ENCODE peak calls at places on chromosome 11, in five cellular contexts. V is GM23338; K is neuronal stem cell; W is gastrocnemius medialis; N is CD8-positive, alpha-beta memory T cell. Z is an unnamed sample. For H3K36me3 and H3K27me3, the result is how much of the 10 kb centered on the place peaks cover.

GRCh38 chr11:45266693-45267451 is 19.3 kb downstream of the SYT13 start:
- DNase-seq in V (peak), K (no peak), W (no peak), N (no peak), Z (peak)

GRCh38 chr11:114921697-114922096 is 243.4 kb downstream of the NXPE2 start:
- DNase-seq in V (no peak), K (no peak), W (no peak), N (no peak), Z (no peak)

GRCh38 chr11:26231252-26231661 is 100.7 kb upstream of the ANO3 start:
- DNase-seq in V (no peak), K (no peak), W (no peak), N (no peak), Z (no peak)

GRCh38 chr11:72984448-72985077 is 157.6 kb downstream of the FCHSD2 start:
- DNase-seq in V (no peak), K (no peak), W (no peak), N (no peak), Z (no peak)

GRCh38 chr11:3231851-3232744 is at the start of gene MRGPRE:
- DNase-seq in V (peak), K (no peak), W (no peak), N (no peak), Z (no peak)

GRCh38 chr11:75050516-75050915 is 46.2 kb downstream of the OR2AT4 start:
- DNase-seq in V (no peak), K (no peak), W (no peak), N (no peak), Z (no peak)

GRCh38 chr11:73194034-73194507 is 24.0 kb upstream of the P2RY2 start:
- DNase-seq in V (no peak), K (no peak), W (peak), N (no peak), Z (no peak)

GRCh38 chr11:111795333-111795985 is 29.3 kb upstream of the PPP2R1B start:
- DNase-seq in V (no peak), K (no peak), W (no peak), N (no peak), Z (no peak)

GRCh38 chr11:73480677-73481076 is 104.5 kb downstream of the RELT start:
- DNase-seq in V (no peak), K (no peak), W (no peak), N (no peak), Z (no peak)

GRCh38 chr11:134357545-134357839 is 25.7 kb downstream of the GLB1L2 start:
- DNase-seq in V (no peak), K (no peak), W (no peak), N (no peak), Z (no peak)

GRCh38 chr11:75655619-75656018 is 13.2 kb downstream of the MAP6 start:
- DNase-seq in V (no peak), K (no peak), W (no peak), N (no peak), Z (no peak)

GRCh38 chr11:108115495-108116140 is 5.7 kb upstream of the ACAT1 start:
- DNase-seq in V (peak), K (peak), W (peak), N (no peak), Z (no peak)

GRCh38 chr11:6799402-6799801 is at the start of gene OR6A2:
- DNase-seq in V (no peak), K (no peak), W (no peak), N (no peak), Z (no peak)

GRCh38 chr11:110531056-110531756 is 101.5 kb downstream of the FDX1 start:
- DNase-seq in V (no peak), K (no peak), W (no peak), N (no peak), Z (no peak)

GRCh38 chr11:9774591-9775392 is 110.9 kb downstream of the SWAP70 start:
- DNase-seq in V (no peak), K (no peak), W (no peak), N (no peak), Z (no peak)

GRCh38 chr11:118749429-118749828 is 41.5 kb downstream of the DDX6 start:
- DNase-seq in V (no peak), K (no peak), W (no peak), N (no peak), Z (no peak)

GRCh38 chr11:111173221-111173620 is 72.3 kb upstream of the POU2AF2 start:
- DNase-seq in V (no peak), K (no peak), W (no peak), N (no peak), Z (no peak)

GRCh38 chr11:33790088-33790487 is 15.8 kb upstream of the FBXO3 start:
- DNase-seq in V (no peak), K (no peak), W (no peak), N (no peak), Z (no peak)

GRCh38 chr11:103673773-103674172 is 362.7 kb upstream of the DDI1 start:
- DNase-seq in V (no peak), K (no peak), W (no peak), N (no peak), Z (no peak)

GRCh38 chr11:56163804-56164203 is 3.7 kb upstream of the OR8K5 start:
- DNase-seq in V (no peak), K (no peak), W (no peak), N (no peak), Z (no peak)

GRCh38 chr11:120547871-120548681 is 36.5 kb downstream of the GRIK4 start:
- DNase-seq in V (peak), K (no peak), W (peak), N (no peak), Z (no peak)

GRCh38 chr11:73392108-73393010 is 16.2 kb downstream of the RELT start:
- DNase-seq in V (no peak), K (no peak), W (no peak), N (no peak), Z (no peak)

GRCh38 chr11:94876222-94876621 is 97.1 kb downstream of the CWC15 start:
- DNase-seq in V (no peak), K (no peak), W (no peak), N (no peak), Z (no peak)

GRCh38 chr11:43687120-43687791 is 6.7 kb downstream of the HSD17B12 start:
- DNase-seq in V (peak), K (no peak), W (peak), N (no peak), Z (no peak)

GRCh38 chr11:69142894-69143293 is 12.8 kb upstream of the SMIM38 start:
- DNase-seq in V (no peak), K (no peak), W (no peak), N (no peak), Z (no peak)

GRCh38 chr11:57191308-57191707 is 9.6 kb downstream of the LRRC55 start:
- DNase-seq in V (peak), K (no peak), W (no peak), N (no peak), Z (no peak)

GRCh38 chr11:69144719-69145365 is 10.9 kb upstream of the SMIM38 start:
- DNase-seq in V (no peak), K (no peak), W (no peak), N (no peak), Z (no peak)

GRCh38 chr11:67267188-67268035 is 1.1 kb downstream of the GRK2 start:
- DNase-seq in V (no peak), K (no peak), W (no peak), N (no peak), Z (no peak)

GRCh38 chr11:110432713-110433392 is 3.1 kb downstream of the FDX1 start:
- DNase-seq in V (no peak), K (no peak), W (no peak), N (no peak), Z (no peak)

GRCh38 chr11:59175104-59175503 is 3.2 kb downstream of the DTX4 start:
- DNase-seq in V (no peak), K (no peak), W (no peak), N (no peak), Z (no peak)

GRCh38 chr11:26649884-26650283 is 72.0 kb downstream of the SLC5A12 start:
- DNase-seq in V (peak), K (peak), W (peak), N (no peak), Z (peak)

GRCh38 chr11:20249313-20249873 is 89.1 kb upstream of the DBX1 start:
- DNase-seq in V (no peak), K (no peak), W (no peak), N (no peak), Z (no peak)

GRCh38 chr11:129275825-129276224 is 83.7 kb upstream of the ARHGAP32 start:
- DNase-seq in V (no peak), K (no peak), W (no peak), N (no peak), Z (no peak)

GRCh38 chr11:13663631-13664071 is 4.8 kb upstream of the FAR1 start:
- DNase-seq in V (no peak), K (no peak), W (no peak), N (no peak), Z (no peak)

GRCh38 chr11:12386309-12386708 is 8.9 kb downstream of the PARVA start:
- DNase-seq in V (no peak), K (no peak), W (no peak), N (no peak), Z (no peak)

DNA sequence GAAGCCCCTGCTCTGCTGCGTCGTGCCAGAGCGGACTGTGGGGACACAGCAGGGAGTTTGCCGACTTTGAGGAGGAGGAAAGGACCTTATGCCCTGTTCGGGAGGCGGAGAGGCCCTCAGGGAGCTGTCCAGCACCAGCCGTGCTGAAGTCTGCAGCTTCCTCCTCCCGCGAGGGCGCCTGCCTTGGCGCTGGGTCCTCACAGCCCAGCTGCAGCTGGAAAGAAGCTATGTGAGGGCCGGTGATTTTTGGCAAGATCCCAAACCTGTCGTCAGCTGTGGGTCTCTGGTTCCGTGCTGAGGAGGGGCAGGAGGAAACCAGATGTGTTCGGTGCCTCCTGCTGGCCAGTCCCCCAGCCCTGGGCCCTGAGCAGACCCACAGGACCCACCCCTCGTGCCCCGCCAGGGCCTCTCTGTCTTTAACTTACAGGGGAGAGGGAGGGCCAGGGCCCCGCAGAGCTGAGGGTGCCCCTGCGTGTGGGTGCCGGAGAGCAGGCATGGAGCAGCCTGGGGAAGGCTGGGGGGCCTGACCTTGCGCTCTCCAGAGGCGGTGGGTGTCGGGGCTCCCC is 12.0 kb downstream of the BRSK2 start:
- DNase-seq in V (peak), K (peak), W (no peak), N (peak), Z (no peak)
- H3K36me3 ChIP-seq in V (under half), K (under half), W (under half), N (under half), Z (under half)

GRCh38 chr11:64629796-64630562 is 39.0 kb downstream of the SLC22A12 start:
- DNase-seq in V (peak), K (no peak), W (no peak), N (no peak), Z (no peak)
- H3K27me3 ChIP-seq in V (under half), K (under half), W (under half), N (under half), Z (under half)

GRCh38 chr11:46347637-46348311 is 511 bp downstream of the DGKZ start:
- DNase-seq in V (no peak), K (no peak), W (peak), N (peak), Z (no peak)
- H3K27ac ChIP-seq in V (no peak), K (no peak), W (peak), N (peak), Z (no peak)

GRCh38 chr11:122126024-122126678 is 10.1 kb upstream of the BLID start:
- DNase-seq in V (no peak), K (no peak), W (no peak), N (no peak), Z (no peak)

GRCh38 chr11:122131126-122131525 is 15.1 kb upstream of the BLID start:
- DNase-seq in V (no peak), K (no peak), W (no peak), N (no peak), Z (no peak)

GRCh38 chr11:122127020-122127419 is 11.0 kb upstream of the BLID start:
- DNase-seq in V (no peak), K (no peak), W (no peak), N (no peak), Z (no peak)

GRCh38 chr11:122123258-122123929 is 7.4 kb upstream of the BLID start:
- DNase-seq in V (no peak), K (no peak), W (no peak), N (no peak), Z (no peak)

DNA sequence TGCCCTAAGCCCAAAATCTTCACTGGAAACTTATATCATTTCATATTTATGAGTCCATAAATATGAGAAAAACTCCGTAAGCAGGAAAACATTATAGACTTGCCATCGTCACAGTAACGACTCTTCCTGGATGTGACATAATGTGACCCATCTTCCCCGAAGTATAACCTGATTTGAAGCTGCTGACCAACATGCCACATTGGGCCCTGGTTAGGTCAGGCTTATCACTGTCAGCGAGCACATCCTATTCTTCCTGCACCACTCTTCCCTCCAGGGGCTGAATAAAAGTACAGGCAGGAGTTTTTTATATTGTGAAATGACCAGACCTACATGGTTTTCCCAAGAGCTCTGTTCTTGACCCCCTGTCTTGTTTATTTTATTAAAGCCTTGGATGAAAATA is 12.1 kb upstream of the BLID start:
- DNase-seq in V (no peak), K (no peak), W (no peak), N (no peak), Z (no peak)
- H3K36me3 ChIP-seq in V (under half), K (under half), W (under half), N (under half), Z (under half)

GRCh38 chr11:126999366-126999765 is 1.2 kb downstream of the KIRREL3 start:
- DNase-seq in V (no peak), K (no peak), W (no peak), N (no peak), Z (no peak)
- H3K27me3 ChIP-seq in V (half or more), K (under half), W (under half), N (under half), Z (under half)

GRCh38 chr11:93501856-93502255 is 41.3 kb downstream of the SMCO4 start:
- DNase-seq in V (no peak), K (no peak), W (no peak), N (no peak), Z (no peak)

GRCh38 chr11:93510196-93510898 is 32.8 kb downstream of the SMCO4 start:
- DNase-seq in V (no peak), K (no peak), W (no peak), N (no peak), Z (no peak)

GRCh38 chr11:93504110-93505095 is 38.8 kb downstream of the SMCO4 start:
- DNase-seq in V (no peak), K (no peak), W (no peak), N (no peak), Z (no peak)

GRCh38 chr11:93507517-93507916 is 35.7 kb downstream of the SMCO4 start:
- DNase-seq in V (no peak), K (no peak), W (no peak), N (no peak), Z (no peak)

GRCh38 chr11:93505703-93506102 is 37.5 kb downstream of the SMCO4 start:
- DNase-seq in V (no peak), K (no peak), W (no peak), N (no peak), Z (no peak)
- H3K27ac ChIP-seq in V (no peak), K (no peak), W (no peak), N (no peak), Z (no peak)

GRCh38 chr11:1908579-1908978 is 10.9 kb upstream of the TNNT3 start:
- DNase-seq in V (peak), K (no peak), W (no peak), N (no peak), Z (no peak)

GRCh38 chr11:1909524-1909923 is 10.0 kb upstream of the TNNT3 start:
- DNase-seq in V (no peak), K (no peak), W (no peak), N (no peak), Z (no peak)

GRCh38 chr11:1907955-1908354 is 11.5 kb upstream of the TNNT3 start:
- DNase-seq in V (no peak), K (no peak), W (no peak), N (no peak), Z (no peak)

GRCh38 chr11:1906623-1907423 is 12.7 kb upstream of the TNNT3 start:
- DNase-seq in V (peak), K (no peak), W (no peak), N (no peak), Z (no peak)

GRCh38 chr11:1906146-1906545 is 13.4 kb upstream of the TNNT3 start:
- DNase-seq in V (no peak), K (no peak), W (no peak), N (no peak), Z (no peak)
- H3K36me3 ChIP-seq in V (under half), K (under half), W (under half), N (under half), Z (under half)

GRCh38 chr11:285894-286220 is 3.1 kb upstream of the PGGHG start:
- DNase-seq in V (no peak), K (no peak), W (no peak), N (no peak), Z (no peak)

GRCh38 chr11:283405-284080 is 5.3 kb downstream of the NLRP6 start:
- DNase-seq in V (no peak), K (no peak), W (no peak), N (no peak), Z (no peak)

GRCh38 chr11:284081-285020 is 4.6 kb upstream of the PGGHG start:
- DNase-seq in V (no peak), K (no peak), W (no peak), N (no peak), Z (no peak)

GRCh38 chr11:282630-283360 is 4.6 kb downstream of the NLRP6 start:
- DNase-seq in V (no peak), K (no peak), W (no peak), N (no peak), Z (no peak)

GRCh38 chr11:285021-285893 is 3.7 kb upstream of the PGGHG start:
- DNase-seq in V (no peak), K (no peak), W (no peak), N (no peak), Z (no peak)
- H3K27me3 ChIP-seq in V (half or more), K (under half), W (half or more), N (under half), Z (under half)

DNA sequence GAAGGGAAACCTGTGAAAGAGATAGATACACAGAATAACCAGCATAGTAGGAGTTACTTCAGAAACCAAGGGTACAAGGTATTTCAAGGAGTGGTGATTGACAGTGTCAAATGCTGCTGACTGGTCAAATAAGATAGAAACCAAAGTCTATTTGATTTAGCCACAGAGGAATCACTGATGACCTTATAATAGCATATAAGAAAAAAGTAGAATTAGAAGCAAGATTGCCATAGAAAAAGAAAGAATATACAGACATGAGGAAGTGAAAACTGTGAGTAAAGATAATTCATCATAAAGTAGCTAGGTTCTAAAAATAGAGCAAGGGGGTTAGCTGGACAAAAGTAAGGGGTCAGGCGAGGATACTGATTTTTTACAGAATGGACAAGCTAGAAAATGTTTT is 14.2 kb downstream of the ZBTB44 start:
- DNase-seq in V (no peak), K (no peak), W (no peak), N (no peak), Z (no peak)
- H3K27ac ChIP-seq in V (no peak), K (no peak), W (peak), N (no peak), Z (no peak)

Z was measured in iPS DF 6.9.